ENCODE peak calls at places on chromosomes 7 and 10, in eight cellular contexts. E, Y, G, K, H, U, T and B are unnamed samples.

GRCh38 chr7:84939888-84940287 is 247.0 kb downstream of the SEMA3D start:
- DNase-seq in E (no peak), Y (no peak), G (no peak), K (no peak), H (no peak), U (no peak), T (no peak), B (no peak)

GRCh38 chr7:80941206-80941758 is 22.4 kb upstream of the SEMA3C start:
- DNase-seq in E (no peak), Y (no peak), G (no peak), K (no peak), H (no peak), U (no peak), T (no peak), B (no peak)

GRCh38 chr7:4931932-4932331 is 27.1 kb downstream of the MMD2 start:
- DNase-seq in E (no peak), Y (peak; percentile 37), G (peak; percentile 26), K (peak; percentile 49), H (peak; percentile 60), U (peak; percentile 20), T (no peak), B (no peak)

GRCh38 chr7:130277763-130278643 is 11.3 kb downstream of the CPA2 start:
- DNase-seq in E (no peak), Y (peak; percentile 25), G (peak; percentile 44), K (peak; percentile 49), H (peak; percentile 67), U (no peak), T (no peak), B (no peak)

GRCh38 chr7:24756545-24756988 is 697 bp downstream of the GSDME start:
- DNase-seq in E (peak; percentile 72), Y (no peak), G (no peak), K (no peak), H (no peak), U (no peak), T (no peak), B (no peak)

GRCh38 chr7:21547511-21547910 is 4.7 kb downstream of the DNAH11 start:
- DNase-seq in E (no peak), Y (no peak), G (no peak), K (no peak), H (no peak), U (no peak), T (no peak), B (no peak)

GRCh38 chr10:131706952-131707351 is 193.9 kb upstream of the PPP2R2D start:
- DNase-seq in E (no peak), Y (no peak), G (no peak), K (no peak), H (no peak), U (no peak), T (no peak), B (no peak)

GRCh38 chr7:24737281-24737680 is 20.0 kb downstream of the GSDME start:
- DNase-seq in E (no peak), Y (no peak), G (no peak), K (no peak), H (no peak), U (no peak), T (no peak), B (no peak)

GRCh38 chr7:1946461-1947450 is 276.7 kb downstream of the ELFN1 start:
- DNase-seq in E (peak; percentile 48), Y (no peak), G (no peak), K (no peak), H (no peak), U (no peak), T (no peak), B (no peak)

GRCh38 chr7:37832194-37832593 is 16.2 kb upstream of the NME8 start:
- DNase-seq in E (peak; percentile 75), Y (no peak), G (no peak), K (peak; percentile 31), H (no peak), U (peak; percentile 32), T (no peak), B (no peak)

GRCh38 chr7:115015619-115016018 is 93.7 kb downstream of the MDFIC start:
- DNase-seq in E (no peak), Y (no peak), G (no peak), K (no peak), H (no peak), U (no peak), T (no peak), B (no peak)

GRCh38 chr7:1455241-1455939 is 3.9 kb downstream of the MICALL2 start:
- DNase-seq in E (no peak), Y (no peak), G (peak; percentile 63), K (peak; percentile 95), H (no peak), U (peak; percentile 86), T (no peak), B (no peak)

GRCh38 chr7:35691827-35692307 is 3.1 kb downstream of the HERPUD2 start:
- DNase-seq in E (no peak), Y (peak; percentile 54), G (no peak), K (no peak), H (no peak), U (no peak), T (no peak), B (no peak)

GRCh38 chr10:44009891-44010290 is 361.2 kb upstream of the ZNF32 start:
- DNase-seq in E (no peak), Y (no peak), G (no peak), K (no peak), H (no peak), U (no peak), T (no peak), B (no peak)

GRCh38 chr10:47306429-47307210 is 6.6 kb downstream of the GDF10 start:
- DNase-seq in E (no peak), Y (no peak), G (no peak), K (no peak), H (no peak), U (no peak), T (no peak), B (no peak)

GRCh38 chr7:107150375-107151073 is 18.3 kb upstream of the HBP1 start:
- DNase-seq in E (peak; percentile 82), Y (peak; percentile 40), G (peak; percentile 51), K (peak; percentile 83), H (peak; percentile 71), U (peak; percentile 51), T (no peak), B (no peak)

GRCh38 chr7:104252409-104253134 is 44.8 kb upstream of the ORC5 start:
- DNase-seq in E (no peak), Y (peak; percentile 12), G (peak; percentile 16), K (no peak), H (no peak), U (no peak), T (no peak), B (no peak)

GRCh38 chr7:116710764-116711452 is 38.9 kb downstream of the MET start:
- DNase-seq in E (no peak), Y (peak; percentile 56), G (no peak), K (no peak), H (no peak), U (no peak), T (no peak), B (no peak)

GRCh38 chr7:136405931-136406777 is 429.0 kb upstream of the MTPN start:
- DNase-seq in E (no peak), Y (peak; percentile 43), G (peak; percentile 15), K (peak; percentile 29), H (no peak), U (no peak), T (no peak), B (peak; percentile 10)

GRCh38 chr7:34136698-34137097 is 231.4 kb downstream of the BMPER start:
- DNase-seq in E (no peak), Y (no peak), G (no peak), K (no peak), H (no peak), U (no peak), T (no peak), B (no peak)

GRCh38 chr10:13102002-13102794 is 2.2 kb downstream of the OPTN start:
- DNase-seq in E (no peak), Y (peak; percentile 51), G (no peak), K (no peak), H (no peak), U (no peak), T (no peak), B (no peak)

GRCh38 chr10:115441907-115442520 is 348.8 kb downstream of the ATRNL1 start:
- DNase-seq in E (no peak), Y (no peak), G (no peak), K (no peak), H (no peak), U (no peak), T (no peak), B (no peak)
- TF ChIP-seq POLR2AphosphoS5 in E (no peak), Y (no peak), G (no peak), K (no peak), H (no peak), U (no peak), T (no peak), B (no peak)

GRCh38 chr10:73601486-73601921 is 10.4 kb upstream of the USP54 start:
- DNase-seq in E (no peak), Y (no peak), G (no peak), K (peak; percentile 68), H (no peak), U (peak; percentile 88), T (no peak), B (no peak)
- TF ChIP-seq POLR2A in E (no peak), Y (no peak), G (no peak), K (no peak), H (no peak), U (no peak), T (no peak), B (no peak)

DNA sequence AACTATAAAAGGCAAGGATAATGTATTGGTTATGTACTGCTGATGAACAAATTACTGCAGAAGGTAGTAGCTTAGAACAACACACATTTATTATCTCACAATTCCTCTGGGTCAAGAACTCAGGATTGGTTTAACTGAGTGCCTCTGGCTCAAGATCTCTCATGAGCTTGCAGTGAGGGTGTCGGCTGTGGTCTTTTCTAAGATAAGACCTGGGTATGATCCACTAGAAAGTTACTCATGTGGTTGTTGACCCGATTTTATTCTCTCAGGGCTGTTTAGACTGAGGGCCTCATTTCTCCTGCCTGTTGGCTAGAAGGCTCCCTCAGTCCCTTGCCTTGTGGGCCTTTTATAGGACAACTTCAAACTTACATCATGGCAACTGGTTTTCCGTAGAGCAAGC is 86.7 kb downstream of the VWDE start:
- DNase-seq in E (no peak), Y (no peak), G (no peak), K (no peak), H (no peak), U (no peak), T (no peak), B (no peak)
- TF ChIP-seq POLR2AphosphoS5 in E (no peak), Y (no peak), G (no peak), K (no peak), H (no peak), U (no peak), T (no peak), B (no peak)

GRCh38 chr7:78033428-78033827 is 234.9 kb downstream of the PHTF2 start:
- DNase-seq in E (no peak), Y (no peak), G (no peak), K (no peak), H (no peak), U (no peak), T (no peak), B (no peak)
- TF ChIP-seq POLR2A in E (no peak), Y (no peak), G (no peak), K (no peak), H (no peak), U (no peak), T (no peak), B (no peak)

GRCh38 chr10:11298116-11298515 is 280.4 kb downstream of the CELF2 start:
- DNase-seq in E (no peak), Y (no peak), G (no peak), K (no peak), H (no peak), U (no peak), T (no peak), B (no peak)
- TF ChIP-seq POLR2AphosphoS5 in E (no peak), Y (no peak), G (no peak), K (no peak), H (no peak), U (no peak), T (no peak), B (no peak)

GRCh38 chr7:26178272-26178960 is 22.1 kb downstream of the HNRNPA2B1 start:
- DNase-seq in E (no peak), Y (no peak), G (no peak), K (no peak), H (no peak), U (no peak), T (no peak), B (no peak)
- TF ChIP-seq POLR2A in E (no peak), Y (no peak), G (no peak), K (no peak), H (no peak), U (no peak), T (peak; percentile 21), B (no peak)